ENCODE peak calls at places on chromosomes 7 and 10, in nine cellular contexts. D is fibroblast of lung; F is CD8-positive, alpha-beta T cell; K is GM23338; I is ovary; M is breast epithelium; W is iPS DF 6.9; C is CD8-positive, alpha-beta memory T cell; O is heart left ventricle. E is an unnamed sample. For H3K4me1, the result is how much of the 10 kb centered on the place peaks cover.

GRCh38 chr7:69814421-69814962 is 216.2 kb downstream of the AUTS2 start:
- DNase-seq in C (no peak), F (no peak), K (peak), O (peak), M (no peak), I (no peak), W (no peak), D (no peak), E (no peak)

GRCh38 chr7:40697653-40698052 is 562.8 kb downstream of the SUGCT start:
- DNase-seq in K (no peak), I (no peak), M (no peak), O (no peak), C (no peak), F (no peak), W (no peak), D (no peak), E (no peak)

GRCh38 chr10:97564776-97565175 is 7.8 kb upstream of the ANKRD2 start:
- DNase-seq in K (no peak), I (no peak), C (no peak), O (no peak), W (no peak), M (no peak), F (no peak), D (no peak), E (no peak)

GRCh38 chr10:97434055-97434454 is 8.1 kb downstream of the PGAM1 start:
- DNase-seq in D (no peak), O (no peak), M (no peak), W (no peak), C (no peak), I (no peak), K (no peak), F (no peak), E (no peak)

GRCh38 chr7:73605601-73606220 is 18.6 kb downstream of the MLXIPL start:
- DNase-seq in M (no peak), W (no peak), O (no peak), D (no peak), F (no peak), I (no peak), C (no peak), K (no peak), E (no peak)

GRCh38 chr10:49112851-49113250 is 2.5 kb downstream of the VSTM4 start:
- DNase-seq in I (no peak), C (no peak), D (no peak), F (peak), O (no peak), W (no peak), K (no peak), M (no peak), E (no peak)

GRCh38 chr10:70158113-70158512 is 11.6 kb upstream of the TYSND1 start:
- DNase-seq in D (no peak), I (no peak), F (no peak), K (no peak), C (no peak), M (no peak), O (no peak), W (no peak), E (no peak)

GRCh38 chr7:40463449-40463848 is 328.6 kb downstream of the SUGCT start:
- DNase-seq in W (no peak), C (no peak), D (no peak), M (no peak), O (no peak), K (no peak), F (no peak), I (no peak), E (no peak)

GRCh38 chr10:72523062-72523461 is 102.8 kb downstream of the MICU1 start:
- DNase-seq in I (no peak), D (no peak), C (no peak), M (no peak), F (no peak), K (no peak), W (no peak), O (no peak), E (no peak)

GRCh38 chr7:92246363-92247101 is 758 bp downstream of the ANKIB1 start:
- DNase-seq in W (no peak), K (peak), M (no peak), O (peak), C (peak), I (peak), F (no peak), D (peak), E (no peak)

GRCh38 chr10:96991313-96991841 is 159.3 kb downstream of the LCOR start:
- DNase-seq in K (no peak), W (no peak), I (no peak), F (no peak), M (no peak), O (no peak), C (no peak), D (peak), E (no peak)

GRCh38 chr7:47621985-47622561 is 40.2 kb upstream of the TNS3 start:
- DNase-seq in W (no peak), O (no peak), C (no peak), K (no peak), D (no peak), M (no peak), F (no peak), I (no peak), E (no peak)

GRCh38 chr10:70776455-70777005 is 8.6 kb downstream of the TBATA start:
- DNase-seq in K (no peak), I (no peak), W (no peak), M (no peak), D (no peak), F (no peak), O (no peak), C (no peak), E (no peak)

GRCh38 chr7:47516386-47516785 is 65.5 kb downstream of the TNS3 start:
- DNase-seq in F (no peak), C (no peak), I (no peak), M (no peak), W (no peak), K (no peak), O (no peak), D (no peak), E (no peak)

GRCh38 chr10:132326925-132327324 is 5.1 kb upstream of the LRRC27 start:
- DNase-seq in K (no peak), M (no peak), I (no peak), O (no peak), C (no peak), D (no peak), W (no peak), F (no peak), E (no peak)

GRCh38 chr7:76048668-76048988 is 722 bp downstream of the MDH2 start:
- DNase-seq in I (no peak), W (no peak), K (peak), M (no peak), D (no peak), O (no peak), C (no peak), F (no peak), E (no peak)

GRCh38 chr7:33062782-33063443 is 337 bp upstream of the NT5C3A start:
- DNase-seq in C (peak), W (peak), M (peak), F (peak), K (peak), O (peak), I (peak), D (peak), E (peak)

GRCh38 chr10:90924552-90924951 is 3.7 kb upstream of the ANKRD1 start:
- DNase-seq in C (no peak), M (no peak), I (no peak), D (no peak), O (no peak), F (no peak), K (no peak), W (no peak), E (no peak)

GRCh38 chr7:50220280-50220679 is 84.2 kb upstream of the IKZF1 start:
- DNase-seq in O (no peak), D (no peak), K (no peak), W (no peak), M (no peak), C (no peak), I (no peak), F (no peak), E (no peak)

GRCh38 chr7:68692511-68692910 is 905.8 kb upstream of the AUTS2 start:
- DNase-seq in K (no peak), C (no peak), M (no peak), I (no peak), D (no peak), W (no peak), O (no peak), F (no peak), E (no peak)

GRCh38 chr7:7188742-7189141 is 6.4 kb downstream of the C1GALT1 start:
- DNase-seq in C (no peak), O (no peak), K (no peak), I (no peak), W (no peak), F (no peak), D (no peak), M (no peak), E (no peak)

GRCh38 chr7:142592664-142593063 is 156.6 kb upstream of the PRSS1 start:
- DNase-seq in W (no peak), D (no peak), K (no peak), I (no peak), M (no peak), O (no peak), F (no peak), C (no peak), E (no peak)

GRCh38 chr7:64733550-64734240 is 60.5 kb upstream of the ZNF138 start:
- DNase-seq in O (no peak), W (no peak), M (no peak), F (no peak), D (no peak), I (no peak), K (no peak), C (no peak), E (no peak)

GRCh38 chr10:125256026-125256425 is 95.7 kb upstream of the CTBP2 start:
- DNase-seq in K (no peak), D (no peak), I (no peak), M (no peak), C (no peak), O (no peak), W (no peak), F (no peak), E (no peak)

GRCh38 chr10:36114913-36115312 is 472.8 kb upstream of the FZD8 start:
- DNase-seq in I (no peak), M (no peak), K (no peak), O (no peak), W (no peak), F (no peak), C (no peak), D (peak), E (no peak)

GRCh38 chr7:39510738-39511372 is 55.3 kb upstream of the YAE1 start:
- DNase-seq in I (no peak), K (no peak), D (no peak), M (no peak), C (no peak), W (no peak), O (no peak), F (no peak), E (no peak)

GRCh38 chr10:58475322-58476277 is 37.1 kb upstream of the BICC1 start:
- DNase-seq in W (no peak), I (no peak), C (no peak), K (no peak), D (peak), O (no peak), M (no peak), F (no peak), E (no peak)

GRCh38 chr7:42167206-42167913 is 69.6 kb downstream of the GLI3 start:
- DNase-seq in K (no peak), D (no peak), F (no peak), O (no peak), W (no peak), C (no peak), I (no peak), M (no peak), E (no peak)

GRCh38 chr7:41241641-41242040 is 461.2 kb downstream of the INHBA start:
- DNase-seq in M (no peak), C (no peak), F (no peak), D (no peak), O (no peak), I (no peak), W (no peak), K (peak), E (no peak)

GRCh38 chr10:132993271-132994260 is 51.2 kb upstream of the CFAP46 start:
- DNase-seq in C (no peak), I (no peak), F (no peak), O (no peak), W (no peak), K (no peak), D (no peak), M (no peak), E (no peak)

GRCh38 chr10:11959966-11960365 is 82.6 kb downstream of the UPF2 start:
- DNase-seq in W (no peak), O (no peak), M (no peak), D (no peak), F (no peak), K (no peak), I (no peak), C (no peak), E (no peak)
- H3K27ac ChIP-seq in W (no peak), O (no peak), M (no peak), D (no peak), F (no peak), K (no peak), I (no peak), C (no peak), E (no peak)

GRCh38 chr7:129702316-129702715 is 90.8 kb downstream of the NRF1 start:
- DNase-seq in D (peak), O (no peak), F (no peak), M (no peak), C (no peak), W (no peak), I (no peak), K (no peak), E (no peak)

GRCh38 chr7:129713544-129713943 is 102.0 kb downstream of the NRF1 start:
- DNase-seq in I (no peak), M (no peak), K (no peak), W (no peak), C (no peak), O (no peak), D (no peak), F (no peak), E (no peak)

GRCh38 chr7:129703751-129704150 is 92.2 kb downstream of the NRF1 start:
- DNase-seq in C (no peak), I (no peak), F (no peak), D (no peak), W (no peak), M (no peak), O (no peak), K (no peak), E (no peak)

GRCh38 chr7:129702761-129703338 is 91.3 kb downstream of the NRF1 start:
- DNase-seq in I (no peak), C (no peak), F (no peak), M (no peak), W (no peak), D (no peak), O (no peak), K (no peak), E (no peak)

GRCh38 chr7:129707910-129708490 is 96.5 kb downstream of the NRF1 start:
- DNase-seq in C (no peak), W (no peak), D (no peak), I (no peak), M (no peak), O (no peak), F (no peak), K (no peak), E (no peak)
- H3K4me1 ChIP-seq in C (under half), W (under half), D (under half), I (under half), M (under half), O (under half), F (under half), K (under half), E (under half)

GRCh38 chr7:123397746-123398145 is 136.6 kb downstream of the IQUB start:
- DNase-seq in O (no peak), I (peak), W (no peak), K (no peak), C (no peak), D (no peak), F (no peak), M (no peak), E (no peak)

GRCh38 chr7:123398931-123399330 is 135.5 kb downstream of the IQUB start:
- DNase-seq in D (no peak), M (no peak), O (no peak), F (no peak), I (no peak), W (no peak), K (no peak), C (no peak), E (no peak)

GRCh38 chr7:123393623-123394022 is 140.8 kb downstream of the IQUB start:
- DNase-seq in D (no peak), I (no peak), F (no peak), M (no peak), O (no peak), C (no peak), K (peak), W (no peak), E (no peak)
- H3K27ac ChIP-seq in D (no peak), I (no peak), F (no peak), M (no peak), O (no peak), C (no peak), K (peak), W (no peak), E (no peak)

GRCh38 chr10:12628153-12628552 is 278.8 kb downstream of the CAMK1D start:
- DNase-seq in W (no peak), O (no peak), K (no peak), C (no peak), F (no peak), I (no peak), M (no peak), D (no peak), E (no peak)

GRCh38 chr10:12629767-12630165 is 280.4 kb downstream of the CAMK1D start:
- DNase-seq in M (no peak), K (no peak), O (no peak), D (no peak), W (no peak), F (no peak), C (no peak), I (no peak), E (no peak)

GRCh38 chr10:12631216-12631615 is 281.9 kb downstream of the CAMK1D start:
- DNase-seq in K (no peak), D (peak), F (no peak), O (no peak), W (no peak), M (no peak), I (no peak), C (no peak), E (no peak)

GRCh38 chr10:12631787-12632562 is 282.6 kb downstream of the CAMK1D start:
- DNase-seq in I (no peak), C (no peak), F (no peak), W (no peak), M (no peak), K (no peak), D (no peak), O (no peak), E (no peak)

DNA sequence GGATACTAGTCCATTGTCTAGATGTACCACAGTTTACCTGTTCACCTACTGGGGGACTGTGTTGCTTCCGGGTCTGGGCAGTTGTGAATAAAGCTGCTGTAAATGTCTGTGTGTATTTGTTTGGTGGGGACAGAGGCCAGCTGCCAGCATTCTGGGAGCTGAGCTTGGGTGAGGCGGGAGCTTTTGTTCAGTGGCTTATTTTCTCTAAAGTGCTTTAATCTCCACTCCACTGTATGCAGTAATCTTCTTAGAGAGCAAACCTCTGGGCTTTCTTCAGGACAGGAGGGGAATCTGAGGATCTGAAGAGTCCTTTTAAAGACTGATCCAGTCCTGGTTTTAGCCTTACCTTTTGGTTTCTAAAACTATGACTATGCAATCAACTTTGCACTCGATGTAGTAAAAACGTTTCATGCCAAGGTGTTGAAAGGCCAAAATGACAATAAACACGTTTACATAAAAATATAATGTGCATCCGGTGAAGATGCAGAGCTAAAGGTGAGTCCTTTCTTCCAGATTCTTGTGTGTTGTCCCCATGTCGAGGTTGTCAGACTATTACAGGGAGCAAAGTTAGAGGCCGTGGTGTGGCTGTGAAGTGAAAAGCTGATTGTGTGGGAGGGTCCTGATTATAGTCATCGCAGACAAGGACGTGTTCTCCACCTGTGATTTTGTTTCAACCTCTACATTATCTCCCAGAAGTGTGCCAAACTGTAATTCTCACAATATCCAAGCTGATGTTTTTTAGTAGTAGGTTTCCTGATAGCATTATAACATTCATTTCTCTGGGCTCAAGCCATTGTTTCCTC is 279.8 kb downstream of the CAMK1D start:
- DNase-seq in O (no peak), W (no peak), D (no peak), M (no peak), K (no peak), F (no peak), I (no peak), C (no peak), E (no peak)
- H3K4me1 ChIP-seq in O (under half), W (under half), D (under half), M (under half), K (under half), F (under half), I (under half), C (under half), E (under half)

GRCh38 chr10:100037758-100038315 is 28.1 kb upstream of the DNMBP start:
- DNase-seq in C (no peak), I (no peak), M (no peak), K (no peak), D (no peak), F (no peak), W (no peak), O (no peak), E (no peak)

GRCh38 chr10:100038561-100039071 is 28.9 kb upstream of the DNMBP start:
- DNase-seq in W (no peak), K (no peak), O (peak), C (no peak), D (no peak), M (no peak), F (no peak), I (no peak), E (no peak)

DNA sequence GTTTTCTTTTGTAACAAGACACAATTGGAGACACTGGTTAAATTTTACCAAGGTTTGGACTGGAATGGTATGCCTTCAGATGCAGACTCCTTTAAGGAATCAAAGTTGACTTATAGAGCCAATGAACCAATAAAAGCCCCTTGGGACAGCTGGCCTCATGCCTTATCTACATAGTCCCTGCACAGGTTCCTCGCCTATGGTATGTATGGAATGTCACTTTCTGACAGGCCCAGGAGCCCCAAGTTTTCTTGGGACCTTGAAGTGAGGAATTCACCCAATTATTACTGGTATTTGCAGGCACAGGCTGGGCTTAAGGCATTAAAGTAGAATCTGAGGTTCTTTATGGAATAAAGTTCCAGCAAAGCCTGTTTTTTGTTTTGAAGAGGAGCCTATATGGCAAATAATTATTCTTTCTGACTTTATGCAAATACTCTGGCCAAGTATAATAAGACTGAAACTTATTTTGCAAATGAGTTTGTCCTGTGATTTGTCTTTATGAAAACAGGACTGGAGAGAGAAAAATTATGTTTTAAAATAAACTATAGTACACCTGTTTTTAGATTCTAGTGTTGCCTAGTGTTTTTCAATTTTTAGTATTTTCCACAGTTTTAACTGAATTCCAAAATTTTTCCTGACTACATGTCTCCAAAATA is 24.1 kb upstream of the DNMBP start:
- DNase-seq in I (no peak), O (no peak), D (no peak), C (no peak), M (no peak), K (peak), F (no peak), W (no peak), E (no peak)
- H3K27ac ChIP-seq in I (no peak), O (no peak), D (no peak), C (no peak), M (no peak), K (no peak), F (no peak), W (no peak), E (no peak)

DNA sequence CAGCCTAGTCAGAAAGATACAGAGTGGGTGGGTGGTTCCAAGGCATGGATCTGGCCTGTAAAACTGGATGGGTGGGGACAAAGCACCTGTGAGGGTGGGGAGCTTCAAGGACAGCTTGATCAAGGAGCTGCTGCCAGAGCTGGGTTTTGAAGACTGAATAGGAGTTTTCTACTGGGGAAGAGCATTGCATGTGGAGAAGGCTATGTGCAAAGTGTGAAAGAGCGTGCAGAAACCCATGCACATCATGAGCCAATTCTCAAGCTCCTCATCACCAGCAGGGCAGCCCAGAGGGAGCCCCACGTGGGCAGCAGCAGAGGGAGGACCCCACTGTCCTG is 58.6 kb downstream of the PDGFA start:
- DNase-seq in C (no peak), K (no peak), M (no peak), I (no peak), O (no peak), W (no peak), F (no peak), D (no peak), E (no peak)
- H3K4me1 ChIP-seq in C (under half), K (under half), M (under half), I (under half), O (under half), W (under half), F (under half), D (under half), E (under half)

GRCh38 chr10:14617850-14618249 is 156.8 kb downstream of the FAM107B start:
- DNase-seq in O (no peak), I (no peak), C (no peak), W (no peak), D (peak), M (no peak), K (no peak), F (no peak), E (no peak)
- H3K27ac ChIP-seq in O (no peak), I (no peak), C (no peak), W (no peak), D (no peak), M (no peak), K (no peak), F (no peak), E (no peak)

E was measured in CD4-positive, alpha-beta memory T cell.